ENCODE peak calls at places on chromosomes 3 and 15, in four cellular contexts. One of them, this sample, is unnamed. For H3K27me3, the result is how much of the 10 kb centered on the place peaks cover.

GRCh38 chr15:80849308-80849707 is 70.1 kb downstream of the CEMIP start:
- DNase-seq in heart right ventricle: no peak
- DNase-seq in uterus: peak
- DNase-seq in WERI-Rb-1: no peak
- DNase-seq in this sample: no peak

GRCh38 chr15:101646652-101647051 is 5.5 kb downstream of the TM2D3 start:
- DNase-seq in heart right ventricle: peak
- DNase-seq in uterus: no peak
- DNase-seq in WERI-Rb-1: no peak
- DNase-seq in this sample: no peak

GRCh38 chr15:82995938-82996337 is 9.9 kb downstream of the RAMAC start:
- DNase-seq in WERI-Rb-1: no peak
- DNase-seq in heart right ventricle: no peak
- DNase-seq in uterus: no peak
- DNase-seq in this sample: no peak

GRCh38 chr3:122993573-122993972 is 34.0 kb downstream of the SEMA5B start:
- DNase-seq in heart right ventricle: no peak
- DNase-seq in WERI-Rb-1: peak
- DNase-seq in uterus: peak
- DNase-seq in this sample: no peak

GRCh38 chr3:30357897-30358296 is 248.5 kb upstream of the TGFBR2 start:
- DNase-seq in WERI-Rb-1: no peak
- DNase-seq in heart right ventricle: no peak
- DNase-seq in uterus: no peak
- DNase-seq in this sample: peak

GRCh38 chr3:100082724-100083123 is 31.6 kb downstream of the FILIP1L start:
- DNase-seq in heart right ventricle: no peak
- DNase-seq in uterus: no peak
- DNase-seq in WERI-Rb-1: no peak
- DNase-seq in this sample: no peak

GRCh38 chr3:65894679-65895078 is 144.0 kb downstream of the MAGI1 start:
- DNase-seq in WERI-Rb-1: no peak
- DNase-seq in uterus: no peak
- DNase-seq in heart right ventricle: no peak
- DNase-seq in this sample: no peak

GRCh38 chr3:111541911-111542483 is at the start of gene CD96:
- DNase-seq in WERI-Rb-1: no peak
- DNase-seq in heart right ventricle: no peak
- DNase-seq in uterus: no peak
- DNase-seq in this sample: no peak

GRCh38 chr3:128823008-128823407 is 56.4 kb upstream of the ACAD9 start:
- DNase-seq in uterus: no peak
- DNase-seq in heart right ventricle: no peak
- DNase-seq in WERI-Rb-1: no peak
- DNase-seq in this sample: no peak

GRCh38 chr15:40340038-40340739 is 550 bp downstream of the CCDC9B start:
- DNase-seq in heart right ventricle: peak
- DNase-seq in uterus: peak
- DNase-seq in WERI-Rb-1: no peak
- DNase-seq in this sample: peak

GRCh38 chr3:116161570-116162290 is 283.6 kb downstream of the LSAMP start:
- DNase-seq in uterus: no peak
- DNase-seq in WERI-Rb-1: no peak
- DNase-seq in heart right ventricle: no peak
- DNase-seq in this sample: no peak

GRCh38 chr3:30578479-30578878 is 27.9 kb upstream of the TGFBR2 start:
- DNase-seq in heart right ventricle: no peak
- DNase-seq in WERI-Rb-1: no peak
- DNase-seq in uterus: peak
- DNase-seq in this sample: no peak

GRCh38 chr3:73614385-73614784 is 10.4 kb downstream of the PDZRN3 start:
- DNase-seq in heart right ventricle: no peak
- DNase-seq in WERI-Rb-1: no peak
- DNase-seq in uterus: peak
- DNase-seq in this sample: no peak

GRCh38 chr3:175743733-175744400 is 884.7 kb downstream of the NAALADL2 start:
- DNase-seq in uterus: no peak
- DNase-seq in WERI-Rb-1: no peak
- DNase-seq in heart right ventricle: no peak
- DNase-seq in this sample: no peak

GRCh38 chr3:197613187-197613586 is 57.4 kb upstream of the BDH1 start:
- DNase-seq in WERI-Rb-1: no peak
- DNase-seq in heart right ventricle: no peak
- DNase-seq in uterus: no peak
- DNase-seq in this sample: no peak

GRCh38 chr3:60190073-60190472 is 1061.2 kb downstream of the FHIT start:
- DNase-seq in WERI-Rb-1: no peak
- DNase-seq in uterus: no peak
- DNase-seq in heart right ventricle: no peak
- DNase-seq in this sample: no peak

GRCh38 chr3:116045251-116045770 is 400.0 kb downstream of the LSAMP start:
- DNase-seq in heart right ventricle: no peak
- DNase-seq in WERI-Rb-1: no peak
- DNase-seq in uterus: no peak
- DNase-seq in this sample: no peak

GRCh38 chr15:77784361-77785292 is 151.9 kb upstream of the LINGO1 start:
- DNase-seq in heart right ventricle: no peak
- DNase-seq in uterus: no peak
- DNase-seq in WERI-Rb-1: no peak
- DNase-seq in this sample: peak

GRCh38 chr3:111252795-111253194 is 181.2 kb downstream of the NECTIN3 start:
- DNase-seq in heart right ventricle: no peak
- DNase-seq in WERI-Rb-1: no peak
- DNase-seq in uterus: no peak
- DNase-seq in this sample: no peak

GRCh38 chr15:44010114-44010513 is 183.3 kb downstream of the WDR76 start:
- DNase-seq in uterus: no peak
- DNase-seq in WERI-Rb-1: no peak
- DNase-seq in heart right ventricle: no peak
- DNase-seq in this sample: no peak

GRCh38 chr3:110352841-110353595 is 718.6 kb upstream of the NECTIN3 start:
- DNase-seq in heart right ventricle: no peak
- DNase-seq in WERI-Rb-1: no peak
- DNase-seq in uterus: no peak
- DNase-seq in this sample: no peak

GRCh38 chr15:57253082-57253481 is 123.2 kb upstream of the CGNL1 start:
- DNase-seq in WERI-Rb-1: no peak
- DNase-seq in heart right ventricle: no peak
- DNase-seq in uterus: no peak
- DNase-seq in this sample: no peak

GRCh38 chr3:105812194-105812586 is 56.6 kb downstream of the CBLB start:
- DNase-seq in uterus: no peak
- DNase-seq in WERI-Rb-1: no peak
- DNase-seq in heart right ventricle: no peak
- DNase-seq in this sample: no peak

GRCh38 chr3:53813876-53814275 is 32.3 kb downstream of the CHDH start:
- DNase-seq in heart right ventricle: no peak
- DNase-seq in WERI-Rb-1: no peak
- DNase-seq in uterus: no peak
- DNase-seq in this sample: no peak

GRCh38 chr3:52683611-52684010 is 2.1 kb downstream of the PBRM1 start:
- DNase-seq in uterus: no peak
- DNase-seq in WERI-Rb-1: no peak
- DNase-seq in heart right ventricle: peak
- DNase-seq in this sample: no peak

GRCh38 chr3:172034786-172035685 is 4.3 kb upstream of the FNDC3B start:
- DNase-seq in uterus: no peak
- DNase-seq in heart right ventricle: no peak
- DNase-seq in WERI-Rb-1: no peak
- DNase-seq in this sample: peak

GRCh38 chr15:92845109-92845508 is 55.0 kb upstream of the CHD2 start:
- DNase-seq in WERI-Rb-1: no peak
- DNase-seq in uterus: no peak
- DNase-seq in heart right ventricle: no peak
- DNase-seq in this sample: no peak

GRCh38 chr3:42535981-42536784 is 33.7 kb downstream of the VIPR1 start:
- DNase-seq in heart right ventricle: no peak
- DNase-seq in WERI-Rb-1: peak
- DNase-seq in uterus: no peak
- DNase-seq in this sample: peak

GRCh38 chr3:58487140-58487886 is 4.6 kb upstream of the KCTD6 start:
- DNase-seq in uterus: peak
- DNase-seq in heart right ventricle: peak
- DNase-seq in WERI-Rb-1: no peak
- DNase-seq in this sample: no peak

GRCh38 chr3:99087277-99087676 is 185.8 kb upstream of the DCBLD2 start:
- DNase-seq in WERI-Rb-1: no peak
- DNase-seq in uterus: no peak
- DNase-seq in heart right ventricle: no peak
- DNase-seq in this sample: no peak

GRCh38 chr15:37032091-37032775 is 68.1 kb downstream of the MEIS2 start:
- DNase-seq in heart right ventricle: no peak
- DNase-seq in WERI-Rb-1: no peak
- DNase-seq in uterus: no peak
- DNase-seq in this sample: no peak

GRCh38 chr15:84633311-84634227 is 20.5 kb downstream of the WDR73 start:
- DNase-seq in WERI-Rb-1: peak
- DNase-seq in heart right ventricle: peak
- DNase-seq in uterus: peak
- DNase-seq in this sample: peak

GRCh38 chr15:92909131-92909781 is 9.1 kb downstream of the CHD2 start:
- DNase-seq in uterus: no peak
- DNase-seq in WERI-Rb-1: no peak
- DNase-seq in heart right ventricle: no peak
- DNase-seq in this sample: no peak

GRCh38 chr3:136193273-136194043 is 2.7 kb downstream of the MSL2 start:
- DNase-seq in heart right ventricle: no peak
- DNase-seq in uterus: no peak
- DNase-seq in WERI-Rb-1: no peak
- DNase-seq in this sample: peak

GRCh38 chr3:32076566-32076965 is 29.9 kb upstream of the GPD1L start:
- DNase-seq in uterus: no peak
- DNase-seq in WERI-Rb-1: no peak
- DNase-seq in heart right ventricle: no peak
- DNase-seq in this sample: no peak

GRCh38 chr15:98506172-98506571 is 142.2 kb upstream of the IGF1R start:
- DNase-seq in uterus: no peak
- DNase-seq in WERI-Rb-1: no peak
- DNase-seq in heart right ventricle: no peak
- DNase-seq in this sample: no peak
- H3K27me3 ChIP-seq in uterus: under half
- H3K27me3 ChIP-seq in WERI-Rb-1: half or more
- H3K27me3 ChIP-seq in heart right ventricle: under half
- H3K27me3 ChIP-seq in this sample: under half

GRCh38 chr3:55512586-55513343 is 25.7 kb upstream of the WNT5A start:
- DNase-seq in WERI-Rb-1: no peak
- DNase-seq in heart right ventricle: no peak
- DNase-seq in uterus: no peak
- DNase-seq in this sample: peak

GRCh38 chr3:55507808-55508207 is 20.7 kb upstream of the WNT5A start:
- DNase-seq in heart right ventricle: no peak
- DNase-seq in WERI-Rb-1: no peak
- DNase-seq in uterus: no peak
- DNase-seq in this sample: no peak

GRCh38 chr3:55505776-55506175 is 18.7 kb upstream of the WNT5A start:
- DNase-seq in WERI-Rb-1: no peak
- DNase-seq in uterus: no peak
- DNase-seq in heart right ventricle: no peak
- DNase-seq in this sample: no peak

GRCh38 chr3:55511895-55512585 is 24.9 kb upstream of the WNT5A start:
- DNase-seq in heart right ventricle: no peak
- DNase-seq in WERI-Rb-1: no peak
- DNase-seq in uterus: no peak
- DNase-seq in this sample: no peak

GRCh38 chr3:55508335-55508734 is 21.2 kb upstream of the WNT5A start:
- DNase-seq in WERI-Rb-1: no peak
- DNase-seq in heart right ventricle: no peak
- DNase-seq in uterus: no peak
- DNase-seq in this sample: no peak
- H3K27me3 ChIP-seq in WERI-Rb-1: under half
- H3K27me3 ChIP-seq in heart right ventricle: under half
- H3K27me3 ChIP-seq in uterus: under half
- H3K27me3 ChIP-seq in this sample: under half

GRCh38 chr3:108394563-108394962 is 98.2 kb downstream of the HHLA2 start:
- DNase-seq in WERI-Rb-1: no peak
- DNase-seq in heart right ventricle: no peak
- DNase-seq in uterus: no peak
- DNase-seq in this sample: no peak
- H3K27me3 ChIP-seq in WERI-Rb-1: under half
- H3K27me3 ChIP-seq in heart right ventricle: under half
- H3K27me3 ChIP-seq in uterus: under half
- H3K27me3 ChIP-seq in this sample: under half

GRCh38 chr3:71778353-71778752 is 6.6 kb downstream of the PROK2 start:
- DNase-seq in uterus: no peak
- DNase-seq in heart right ventricle: no peak
- DNase-seq in WERI-Rb-1: no peak
- DNase-seq in this sample: no peak

GRCh38 chr3:71776543-71776942 is 8.4 kb downstream of the PROK2 start:
- DNase-seq in WERI-Rb-1: no peak
- DNase-seq in uterus: no peak
- DNase-seq in heart right ventricle: no peak
- DNase-seq in this sample: no peak

GRCh38 chr3:71784201-71784913 is 591 bp downstream of the PROK2 start:
- DNase-seq in heart right ventricle: no peak
- DNase-seq in WERI-Rb-1: no peak
- DNase-seq in uterus: no peak
- DNase-seq in this sample: no peak

GRCh38 chr3:71779674-71780377 is 5.1 kb downstream of the PROK2 start:
- DNase-seq in uterus: no peak
- DNase-seq in heart right ventricle: no peak
- DNase-seq in WERI-Rb-1: no peak
- DNase-seq in this sample: no peak

DNA sequence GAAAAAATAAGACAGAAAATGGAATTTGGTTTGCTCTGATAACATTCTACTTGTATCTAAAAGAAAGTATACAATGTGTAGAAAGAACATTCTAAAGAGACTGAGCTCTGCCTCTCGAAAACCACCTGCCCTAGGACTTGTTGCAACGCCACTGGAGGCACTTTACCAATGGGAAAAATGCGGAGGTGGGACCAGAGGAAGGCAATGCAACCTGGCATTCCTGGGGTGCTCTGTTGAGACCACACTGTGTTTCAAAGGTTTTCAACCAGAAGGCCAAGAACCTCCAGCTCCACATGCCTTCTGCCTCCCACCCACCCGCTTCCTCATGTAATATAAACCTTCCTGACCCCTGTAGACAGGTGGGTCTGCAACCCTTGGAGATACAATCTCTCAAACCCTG is 4.5 kb downstream of the PROK2 start:
- DNase-seq in uterus: no peak
- DNase-seq in heart right ventricle: no peak
- DNase-seq in WERI-Rb-1: no peak
- DNase-seq in this sample: no peak
- H3K27me3 ChIP-seq in uterus: under half
- H3K27me3 ChIP-seq in heart right ventricle: half or more
- H3K27me3 ChIP-seq in WERI-Rb-1: under half
- H3K27me3 ChIP-seq in this sample: under half

GRCh38 chr3:147424325-147424910 is 15.3 kb downstream of the ZIC1 start:
- DNase-seq in uterus: no peak
- DNase-seq in heart right ventricle: no peak
- DNase-seq in WERI-Rb-1: no peak
- DNase-seq in this sample: no peak
- H3K27me3 ChIP-seq in uterus: under half
- H3K27me3 ChIP-seq in heart right ventricle: half or more
- H3K27me3 ChIP-seq in WERI-Rb-1: under half
- H3K27me3 ChIP-seq in this sample: under half

This sample was measured in HAP-1.